ENCODE peak calls at places on chromosomes 1 and 21, in nine cellular contexts. Z is fibroblast of the conjunctiva, U is amniotic stem cell, V is epithelial cell of proximal tubule, J is anterior cingulate cortex, O is heart right ventricle, N is NCI-H1930, C is NAMALWA, F is GOT3. D is an unnamed sample.

GRCh38 chr1:60255565-60255964 is 182.0 kb upstream of the C1orf87 start:
- DNase-seq in N (no peak), U (no peak), O (no peak), J (no peak), F (no peak), Z (no peak), V (no peak), C (no peak), D (no peak)

GRCh38 chr1:183585038-183585437 is 5.2 kb downstream of the NCF2 start:
- DNase-seq in C (peak; percentile 40), J (no peak), V (no peak), O (no peak), Z (no peak), U (no peak), F (no peak), N (no peak), D (no peak)

GRCh38 chr1:201172999-201173610 is 17.5 kb upstream of the IGFN1 start:
- DNase-seq in Z (no peak), F (no peak), V (no peak), O (no peak), N (no peak), U (no peak), J (no peak), C (no peak), D (no peak)

GRCh38 chr1:113307771-113308451 is 82.4 kb upstream of the MAGI3 start:
- DNase-seq in C (no peak), V (peak; percentile 48), O (no peak), Z (no peak), J (no peak), F (no peak), N (no peak), U (no peak), D (no peak)

GRCh38 chr1:167633258-167633944 is 3.4 kb downstream of the RCSD1 start:
- DNase-seq in U (no peak), J (no peak), F (no peak), N (no peak), Z (no peak), C (no peak), V (no peak), O (no peak), D (no peak)

GRCh38 chr1:15902882-15903281 is 55.4 kb downstream of the SPEN start:
- DNase-seq in C (no peak), Z (peak; percentile 34), V (peak; percentile 27), N (no peak), U (peak; percentile 58), O (no peak), J (no peak), F (no peak), D (no peak)

GRCh38 chr1:24547195-24547594 is 8.7 kb upstream of the NCMAP start:
- DNase-seq in V (no peak), O (no peak), Z (no peak), C (no peak), N (no peak), F (no peak), J (no peak), U (no peak), D (no peak)

GRCh38 chr1:15350151-15350550 is 59.5 kb upstream of the EFHD2 start:
- DNase-seq in N (no peak), U (no peak), C (no peak), V (no peak), O (no peak), Z (no peak), F (no peak), J (no peak), D (no peak)

GRCh38 chr1:157978547-157979403 is 14.7 kb upstream of the KIRREL1 start:
- DNase-seq in Z (no peak), J (no peak), F (no peak), C (no peak), U (no peak), V (no peak), O (peak; percentile 31), N (no peak), D (no peak)

GRCh38 chr1:232793944-232794343 is 11.3 kb upstream of the MAP10 start:
- DNase-seq in C (no peak), O (no peak), N (no peak), U (peak; percentile 26), J (no peak), Z (peak; percentile 9), F (no peak), V (peak; percentile 40), D (no peak)

GRCh38 chr1:203999618-204000017 is 73.3 kb upstream of the SOX13 start:
- DNase-seq in O (no peak), C (no peak), V (no peak), U (no peak), N (no peak), F (no peak), Z (no peak), J (no peak), D (no peak)

GRCh38 chr1:2966435-2966834 is 54.8 kb upstream of the ACTRT2 start:
- DNase-seq in J (no peak), Z (no peak), F (no peak), U (no peak), O (no peak), C (no peak), N (no peak), V (no peak), D (no peak)

GRCh38 chr1:155125946-155126493 is 1.7 kb upstream of the EFNA1 start:
- DNase-seq in O (peak; percentile 54), J (peak; percentile 87), F (no peak), V (no peak), Z (no peak), N (no peak), C (no peak), U (no peak), D (no peak)

GRCh38 chr1:169105434-169106094 is 926 bp upstream of the ATP1B1 start:
- DNase-seq in F (no peak), N (peak; percentile 29), U (no peak), O (peak; percentile 66), V (no peak), J (peak; percentile 86), Z (no peak), C (peak; percentile 61), D (peak; percentile 54)

GRCh38 chr1:115314765-115315164 is 23.3 kb downstream of the NGF start:
- DNase-seq in C (no peak), V (peak; percentile 47), O (no peak), Z (no peak), F (no peak), N (no peak), J (no peak), U (no peak), D (peak; percentile 26)

GRCh38 chr21:46189213-46189958 is 5.1 kb upstream of the SPATC1L start:
- DNase-seq in F (no peak), N (no peak), V (no peak), Z (no peak), O (no peak), J (no peak), U (no peak), C (no peak), D (no peak)

GRCh38 chr1:63827411-63828321 is 53.8 kb downstream of the ROR1 start:
- DNase-seq in V (no peak), J (no peak), U (no peak), C (peak; percentile 37), O (no peak), Z (peak; percentile 55), N (no peak), F (no peak), D (no peak)

GRCh38 chr1:9659328-9659727 is 7.8 kb downstream of the PIK3CD start:
- DNase-seq in Z (peak; percentile 40), O (no peak), V (no peak), C (no peak), F (no peak), N (no peak), U (peak; percentile 22), J (no peak), D (no peak)

GRCh38 chr1:198669023-198669698 is 30.3 kb downstream of the PTPRC start:
- DNase-seq in F (no peak), Z (peak; percentile 65), U (peak; percentile 82), O (no peak), C (peak; percentile 53), J (no peak), N (no peak), V (peak; percentile 61), D (no peak)

GRCh38 chr21:34166468-34166867 is 93.1 kb downstream of the MRPS6 start:
- DNase-seq in J (no peak), Z (no peak), V (peak; percentile 6), F (no peak), O (no peak), C (peak; percentile 6), U (no peak), N (no peak), D (no peak)

GRCh38 chr1:39394598-39394997 is 96.8 kb upstream of the BMP8A start:
- DNase-seq in U (no peak), J (no peak), V (no peak), O (no peak), N (no peak), Z (no peak), F (no peak), C (no peak), D (peak; percentile 100)

GRCh38 chr1:89826594-89826993 is 5.8 kb downstream of the LRRC8D start:
- DNase-seq in F (no peak), C (no peak), N (no peak), O (no peak), V (no peak), Z (no peak), U (no peak), J (no peak), D (no peak)

GRCh38 chr1:203197625-203198024 is 11.1 kb upstream of the CHI3L1 start:
- DNase-seq in N (no peak), C (no peak), J (no peak), U (peak; percentile 12), F (no peak), O (no peak), Z (peak; percentile 43), V (peak; percentile 42), D (no peak)

GRCh38 chr1:191350938-191351337 is 807.3 kb upstream of the RGS18 start:
- DNase-seq in C (no peak), Z (no peak), F (no peak), O (no peak), N (no peak), U (no peak), V (no peak), J (no peak), D (no peak)

GRCh38 chr1:54805981-54806381 is 4.9 kb upstream of the TTC22 start:
- DNase-seq in Z (no peak), U (no peak), J (no peak), N (no peak), O (no peak), C (no peak), F (no peak), V (no peak), D (no peak)

GRCh38 chr1:156193208-156193487 is 756 bp upstream of the SLC25A44 start:
- DNase-seq in U (no peak), O (no peak), N (no peak), Z (no peak), V (no peak), C (no peak), J (no peak), F (no peak), D (no peak)

GRCh38 chr1:154218545-154218944 is 2.2 kb upstream of the UBAP2L start:
- DNase-seq in J (no peak), N (no peak), O (no peak), F (no peak), V (no peak), Z (no peak), U (no peak), C (no peak), D (no peak)

GRCh38 chr21:25079053-25079452 is 528.2 kb downstream of the MRPL39 start:
- DNase-seq in F (no peak), N (no peak), U (no peak), Z (no peak), O (no peak), J (no peak), C (peak; percentile 17), V (no peak), D (no peak)

GRCh38 chr1:228241259-228241658 is 33.4 kb downstream of the OBSCN start:
- DNase-seq in Z (no peak), O (no peak), N (no peak), J (no peak), V (no peak), F (no peak), C (no peak), U (no peak), D (no peak)

GRCh38 chr1:209835782-209836298 is 8.1 kb downstream of the UTP25 start:
- DNase-seq in Z (peak; percentile 21), U (peak; percentile 34), J (no peak), C (no peak), F (no peak), V (no peak), O (no peak), N (no peak), D (no peak)

GRCh38 chr21:26945916-26946315 is 21.0 kb downstream of the ADAMTS5 start:
- DNase-seq in O (peak; percentile 13), J (no peak), N (no peak), U (no peak), C (no peak), V (no peak), F (no peak), Z (no peak), D (no peak)

D was measured in NCI-H2029 treated with DMSO at 0.1 percent for 48 hours.